ENCODE peak calls at places on chromosome 1, in eight cellular contexts. Y is activated T-cell treated with anti-CD3 and anti-CD28 coated beads for 48 hours; L is activated naive CD4-positive, alpha-beta T cell treated with anti-CD3 and anti-CD28 coated beads for 36 hours; B is WERI-Rb-1; J is nephron progenitor cell; Z is hippocampal formation; V is HEK293T; N is HTR-8/SVneo. X is an unnamed sample.
A peak's percentile ranks its signal among the peaks of the same experiment; 100 is the strongest.

GRCh38 chr1:183780159-183780558 is 24.8 kb upstream of the RGL1 start:
- DNase-seq in L (no peak), N (no peak), Y (no peak), Z (no peak), V (no peak), B (no peak), J (no peak), X (no peak)

GRCh38 chr1:55702064-55702463 is 486.9 kb upstream of the USP24 start:
- DNase-seq in J (no peak), V (peak; percentile 64), L (no peak), N (no peak), Z (no peak), B (peak; percentile 40), Y (no peak), X (no peak)

GRCh38 chr1:44802306-44803061 is 2.3 kb downstream of the PLK3 start:
- DNase-seq in V (no peak), J (no peak), L (peak; percentile 32), Y (no peak), Z (no peak), N (no peak), B (peak; percentile 50), X (no peak)

GRCh38 chr1:66589326-66589725 is 55.4 kb downstream of the SGIP1 start:
- DNase-seq in V (no peak), N (no peak), Z (no peak), Y (no peak), B (no peak), J (no peak), L (no peak), X (no peak)

GRCh38 chr1:109668123-109668800 is 405 bp downstream of the GSTM2 start:
- DNase-seq in Y (no peak), N (no peak), L (no peak), B (peak; percentile 20), V (peak; percentile 10), Z (no peak), J (no peak), X (no peak)

GRCh38 chr1:29186252-29186651 is 4.6 kb upstream of the SRSF4 start:
- DNase-seq in Y (no peak), J (no peak), V (no peak), B (no peak), Z (no peak), L (no peak), N (no peak), X (no peak)

GRCh38 chr1:47983677-47984076 is 13.5 kb downstream of the TRABD2B start:
- DNase-seq in J (no peak), N (no peak), Z (no peak), V (no peak), Y (no peak), B (no peak), L (no peak), X (no peak)

GRCh38 chr1:13224480-13225060 is 1.4 kb downstream of the PRAMEF18 start:
- DNase-seq in Z (no peak), J (no peak), L (no peak), B (no peak), V (no peak), Y (no peak), N (no peak), X (no peak)

GRCh38 chr1:58896211-58897183 is 112.7 kb upstream of the JUN start:
- DNase-seq in N (no peak), B (peak; percentile 50), L (no peak), V (no peak), Z (peak; percentile 36), J (no peak), Y (no peak), X (no peak)